ENCODE peak calls at places on chromosomes 1 and 21, in eight cellular contexts. C is endothelial cell of umbilical vein, N is stomach, H is fibroblast of villous mesenchyme, O is neural crest cell, R is HL-60, Z is ovary, P is GM10248. Y is an unnamed sample.

GRCh38 chr1:57620589-57620988 is 196.7 kb upstream of the DAB1 start:
- DNase-seq in C (no peak), N (no peak), H (no peak), O (no peak), R (no peak), Z (peak), P (no peak), Y (no peak)

GRCh38 chr1:21318714-21319159 is 28.5 kb upstream of the ECE1 start:
- DNase-seq in C (no peak), N (peak), H (peak), O (no peak), R (no peak), Z (peak), P (no peak), Y (peak)

GRCh38 chr1:168428063-168428731 is 115.6 kb downstream of the XCL2 start:
- DNase-seq in C (no peak), N (no peak), H (no peak), O (no peak), R (no peak), Z (peak), P (no peak), Y (no peak)

GRCh38 chr1:201946224-201946908 is at the start of gene LMOD1:
- DNase-seq in C (peak), N (peak), H (peak), O (peak), R (no peak), Z (peak), P (no peak), Y (peak)

GRCh38 chr21:43940672-43941071 is 71.4 kb upstream of the TRAPPC10 start:
- DNase-seq in C (no peak), N (no peak), H (no peak), O (no peak), R (no peak), Z (no peak), P (no peak), Y (no peak)

GRCh38 chr1:21225065-21225464 is 48.4 kb upstream of the EIF4G3 start:
- DNase-seq in C (no peak), N (no peak), H (no peak), O (no peak), R (no peak), Z (no peak), P (no peak), Y (no peak)

GRCh38 chr1:232617237-232617636 is 12.7 kb downstream of the SIPA1L2 start:
- DNase-seq in C (no peak), N (no peak), H (no peak), O (no peak), R (no peak), Z (no peak), P (no peak), Y (no peak)

GRCh38 chr1:225685476-225686176 is 32.7 kb upstream of the ENAH start:
- DNase-seq in C (no peak), N (no peak), H (no peak), O (no peak), R (no peak), Z (no peak), P (no peak), Y (peak)

GRCh38 chr1:117590273-117590925 is 15.4 kb upstream of the TENT5C start:
- DNase-seq in C (no peak), N (peak), H (no peak), O (no peak), R (no peak), Z (no peak), P (no peak), Y (peak)
- TF ChIP-seq CTCF in C (no peak), N (no peak), H (no peak), O (no peak), R (no peak), Z (no peak), P (no peak), Y (no peak)

GRCh38 chr1:155250633-155251449 is 4.4 kb downstream of the ENTREP3 start:
- DNase-seq in C (peak), N (peak), H (peak), O (peak), R (peak), Z (peak), P (peak), Y (peak)
- TF ChIP-seq CTCF in C (peak), N (peak), H (peak), O (peak), R (peak), Z (peak), P (peak), Y (peak)

GRCh38 chr1:51340380-51340779 is 10.0 kb upstream of the TTC39A start:
- DNase-seq in C (no peak), N (no peak), H (no peak), O (no peak), R (no peak), Z (no peak), P (no peak), Y (no peak)

GRCh38 chr1:51343624-51344023 is 13.3 kb upstream of the TTC39A start:
- DNase-seq in C (no peak), N (no peak), H (no peak), O (no peak), R (no peak), Z (no peak), P (no peak), Y (no peak)

GRCh38 chr1:51344276-51344601 is 13.9 kb upstream of the TTC39A start:
- DNase-seq in C (no peak), N (no peak), H (no peak), O (no peak), R (no peak), Z (no peak), P (no peak), Y (no peak)

GRCh38 chr1:51342591-51343206 is 12.3 kb upstream of the TTC39A start:
- DNase-seq in C (no peak), N (no peak), H (no peak), O (no peak), R (no peak), Z (no peak), P (no peak), Y (no peak)

GRCh38 chr1:51341876-51342496 is 11.6 kb upstream of the TTC39A start:
- DNase-seq in C (no peak), N (no peak), H (no peak), O (no peak), R (no peak), Z (no peak), P (peak), Y (no peak)
- TF ChIP-seq CTCF in C (no peak), N (no peak), H (peak), O (no peak), R (no peak), Z (no peak), P (peak), Y (no peak)

GRCh38 chr1:171641076-171641864 is 11.2 kb downstream of the MYOC start:
- DNase-seq in C (no peak), N (no peak), H (no peak), O (no peak), R (no peak), Z (no peak), P (no peak), Y (no peak)
- TF ChIP-seq CTCF in C (no peak), N (no peak), H (no peak), O (no peak), R (no peak), Z (no peak), P (no peak), Y (no peak)

GRCh38 chr1:6512908-6513280 is 21.4 kb upstream of the PLEKHG5 start:
- DNase-seq in C (no peak), N (no peak), H (no peak), O (no peak), R (no peak), Z (no peak), P (no peak), Y (no peak)

GRCh38 chr1:6511056-6511455 is 19.6 kb upstream of the PLEKHG5 start:
- DNase-seq in C (no peak), N (no peak), H (no peak), O (no peak), R (no peak), Z (no peak), P (no peak), Y (no peak)

GRCh38 chr1:6511461-6512244 is 20.2 kb upstream of the PLEKHG5 start:
- DNase-seq in C (no peak), N (no peak), H (no peak), O (no peak), R (no peak), Z (no peak), P (no peak), Y (no peak)

GRCh38 chr1:6512245-6512907 is 20.9 kb upstream of the PLEKHG5 start:
- DNase-seq in C (no peak), N (no peak), H (no peak), O (no peak), R (no peak), Z (no peak), P (no peak), Y (no peak)

DNA sequence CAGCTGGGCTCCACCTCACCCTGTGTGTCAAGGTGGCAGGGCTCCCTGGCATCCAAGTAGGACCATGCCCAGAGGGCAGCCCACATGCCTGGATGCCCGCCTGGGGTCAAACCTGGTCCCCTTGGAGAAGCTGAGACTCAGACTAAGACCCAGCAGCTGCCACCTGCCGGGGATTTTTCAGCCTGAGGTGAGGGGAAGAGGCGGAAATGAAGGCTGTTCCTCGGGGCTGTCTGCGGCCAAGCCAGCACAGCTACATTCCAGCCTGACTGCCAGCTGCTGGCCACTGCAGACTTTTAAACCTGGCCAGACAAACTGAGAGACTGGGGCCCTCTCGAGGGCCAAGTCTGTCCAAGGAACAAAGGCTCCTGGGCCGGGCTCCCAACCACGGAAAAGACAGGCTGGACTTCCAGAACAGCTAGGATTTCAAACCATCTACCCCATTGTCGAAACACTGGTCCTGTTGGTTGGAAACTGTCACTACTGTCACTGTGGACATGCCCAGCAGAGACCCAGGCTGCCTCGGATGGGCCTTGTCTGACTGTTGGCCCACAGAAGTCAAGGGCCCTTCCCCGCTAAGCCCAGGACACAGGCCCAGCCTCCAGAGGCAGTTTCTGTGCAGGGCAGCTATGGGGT is 21.9 kb upstream of the PLEKHG5 start:
- DNase-seq in C (no peak), N (no peak), H (no peak), O (no peak), R (no peak), Z (no peak), P (no peak), Y (no peak)
- TF ChIP-seq CTCF in C (no peak), N (no peak), H (no peak), O (no peak), R (no peak), Z (no peak), P (no peak), Y (no peak)

DNA sequence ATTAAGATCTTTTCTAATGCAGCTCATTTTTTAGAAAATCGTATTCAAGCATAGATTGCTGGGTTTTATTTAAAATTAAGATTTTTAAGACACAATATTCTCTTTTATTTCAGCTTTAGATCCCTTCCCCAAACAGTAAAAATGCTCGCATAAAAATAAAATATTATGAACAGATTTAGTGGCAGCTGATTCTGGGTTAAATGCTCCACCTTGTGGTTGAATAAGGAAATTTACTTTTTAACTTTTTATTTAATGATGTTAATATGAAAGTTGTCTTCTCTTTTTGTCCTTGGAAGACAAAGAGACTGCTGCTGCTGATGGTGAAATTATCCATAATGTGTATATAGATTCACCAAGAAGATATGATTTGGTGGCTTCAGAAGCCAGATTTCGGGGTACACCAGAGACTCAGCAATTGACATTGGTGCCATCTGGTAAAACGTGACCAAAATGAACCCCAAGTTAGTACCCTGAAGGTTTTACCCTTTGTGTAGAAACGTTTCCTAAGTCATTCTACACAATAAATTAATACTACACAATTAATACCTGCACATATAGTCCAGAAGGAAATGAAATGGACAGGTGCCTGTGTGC is 128.0 kb downstream of the ADAMTS1 start:
- DNase-seq in C (peak), N (no peak), H (peak), O (no peak), R (no peak), Z (no peak), P (peak), Y (peak)
- TF ChIP-seq CTCF in C (peak), N (peak), H (peak), O (peak), R (peak), Z (peak), P (peak), Y (peak)

DNA sequence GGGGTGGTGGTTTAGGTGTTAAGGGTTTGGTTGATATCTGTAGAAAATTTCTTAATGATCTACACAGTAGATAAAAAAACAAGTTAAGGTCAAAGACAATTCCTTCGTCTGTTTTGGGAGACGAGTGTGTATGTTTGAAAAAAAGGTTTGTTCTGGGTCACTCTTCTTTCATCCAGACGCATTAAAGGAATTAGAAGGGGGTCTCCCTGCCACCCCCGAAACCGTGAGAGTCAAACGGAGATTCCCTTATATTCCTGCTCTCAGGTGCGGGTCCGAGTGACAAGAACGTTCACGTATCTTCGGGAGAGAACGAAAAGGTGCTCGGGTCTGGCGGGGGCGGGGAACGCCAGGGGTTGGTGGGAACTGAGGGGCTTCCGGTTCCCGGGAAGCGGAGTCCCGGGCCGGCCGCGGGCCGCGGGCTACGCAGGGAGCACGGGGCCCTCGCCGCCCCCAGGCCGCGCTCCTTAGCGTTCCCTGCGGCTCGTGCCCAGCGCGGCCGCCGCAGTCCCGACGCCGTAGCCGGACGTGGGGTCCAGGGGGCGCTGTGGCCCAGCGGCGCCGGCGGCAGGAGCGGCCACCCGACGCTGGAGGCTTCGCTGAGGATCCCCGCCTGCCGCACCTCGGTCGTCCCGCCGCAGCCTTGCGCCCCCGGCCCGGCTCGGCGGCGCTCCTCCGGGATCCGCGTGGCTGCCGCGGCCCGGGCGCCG is at the start of gene ZFYVE9:
- DNase-seq in C (peak), N (peak), H (peak), O (peak), R (peak), Z (peak), P (peak), Y (peak)
- TF ChIP-seq CTCF in C (peak), N (peak), H (peak), O (peak), R (peak), Z (peak), P (peak), Y (peak)

GRCh38 chr21:39153373-39153772 is 29.9 kb downstream of the PSMG1 start:
- DNase-seq in C (no peak), N (no peak), H (peak), O (no peak), R (no peak), Z (no peak), P (no peak), Y (no peak)
- TF ChIP-seq CTCF in C (peak), N (no peak), H (peak), O (peak), R (peak), Z (no peak), P (no peak), Y (peak)

Y was measured in IMR-90.